ENCODE peak calls at places on chromosomes 13 and 19, in eight cellular contexts. P is left lobe of liver; V is hippocampal formation; O is GM10248; H is RWPE1; U is stimulated activated CD4-positive, alpha-beta T cell treated with anti-CD3 and anti-CD28 coated beads, Interleukin-4, amount 100 ng/mL, for 1 hour; S is non-pigmented ciliary epithelial cell; E is left ventricle myocardium inferior. F is an unnamed sample.

GRCh38 chr13:97274782-97275252 is 52.7 kb downstream of the MBNL2 start:
- DNase-seq in V (no peak), E (no peak), O (no peak), S (peak; percentile 53), U (no peak), H (peak; percentile 46), P (no peak), F (no peak)

GRCh38 chr13:30715837-30716236 is 19.5 kb upstream of the ALOX5AP start:
- DNase-seq in U (no peak), O (no peak), S (no peak), E (peak; percentile 76), V (no peak), H (no peak), P (no peak), F (no peak)

GRCh38 chr19:1690570-1691307 is 38.3 kb upstream of the TCF3 start:
- DNase-seq in O (peak; percentile 85), U (peak; percentile 52), S (no peak), V (no peak), E (no peak), P (no peak), H (peak; percentile 79), F (no peak)

GRCh38 chr19:48631254-48631653 is 5.9 kb downstream of the DBP start:
- DNase-seq in P (no peak), S (no peak), O (no peak), H (no peak), U (no peak), E (no peak), V (no peak), F (no peak)

GRCh38 chr13:33348366-33348765 is 62.8 kb upstream of the STARD13 start:
- DNase-seq in O (no peak), V (no peak), U (no peak), S (no peak), P (no peak), H (no peak), E (no peak), F (no peak)

GRCh38 chr19:39401549-39402416 is 4.9 kb upstream of the ZFP36 start:
- DNase-seq in U (peak; percentile 75), O (peak; percentile 67), V (no peak), S (no peak), H (no peak), E (no peak), P (peak; percentile 92), F (no peak)

GRCh38 chr19:48121909-48122371 is 11.3 kb upstream of the PLA2G4C start:
- DNase-seq in P (no peak), U (no peak), O (peak; percentile 81), V (no peak), E (no peak), H (peak; percentile 32), S (no peak), F (no peak)

GRCh38 chr19:56710437-56710836 is 38.9 kb upstream of the ZNF835 start:
- DNase-seq in O (no peak), S (no peak), E (no peak), H (no peak), U (no peak), P (no peak), V (no peak), F (no peak)

GRCh38 chr19:51735759-51736449 is 12.1 kb upstream of the HAS1 start:
- DNase-seq in O (no peak), H (no peak), P (no peak), E (peak; percentile 31), S (peak; percentile 76), V (no peak), U (no peak), F (no peak)

GRCh38 chr19:33472696-33473624 is 48.6 kb downstream of the PEPD start:
- DNase-seq in S (peak; percentile 99), E (no peak), V (no peak), P (peak; percentile 39), O (no peak), H (peak; percentile 83), U (no peak), F (no peak)

GRCh38 chr19:13610042-13610691 is 103.9 kb upstream of the CACNA1A start:
- DNase-seq in P (no peak), O (no peak), H (no peak), U (no peak), S (no peak), E (no peak), V (no peak), F (no peak)

GRCh38 chr13:66656050-66656449 is 574.1 kb downstream of the PCDH9 start:
- DNase-seq in E (no peak), P (no peak), S (no peak), O (no peak), H (no peak), U (no peak), V (no peak), F (no peak)

GRCh38 chr19:30228726-30229523 is 143.3 kb upstream of the ZNF536 start:
- DNase-seq in V (peak; percentile 23), S (no peak), E (no peak), P (no peak), H (no peak), U (no peak), O (no peak), F (peak; percentile 29)

GRCh38 chr13:101157261-101157660 is 259.0 kb downstream of the NALCN start:
- DNase-seq in E (no peak), O (no peak), S (no peak), P (no peak), H (no peak), U (no peak), V (no peak), F (no peak)

GRCh38 chr13:53848546-53848945 is 819.9 kb downstream of the OLFM4 start:
- DNase-seq in S (no peak), E (no peak), H (no peak), U (no peak), V (no peak), O (no peak), P (no peak), F (no peak)

GRCh38 chr19:33905937-33906577 is 109.4 kb downstream of the KCTD15 start:
- DNase-seq in H (peak; percentile 60), U (peak; percentile 10), V (no peak), S (no peak), E (peak; percentile 83), O (no peak), P (peak; percentile 87), F (no peak)

GRCh38 chr13:113636266-113636963 is 21.6 kb downstream of the ATP4B start:
- DNase-seq in S (no peak), V (no peak), O (no peak), P (no peak), E (peak; percentile 1), H (no peak), U (no peak), F (no peak)

GRCh38 chr19:30373593-30373992 is 1.4 kb downstream of the ZNF536 start:
- DNase-seq in V (peak; percentile 33), U (no peak), E (no peak), S (no peak), H (no peak), O (no peak), P (no peak), F (no peak)

GRCh38 chr19:55406869-55407624 is 541 bp downstream of the UBE2S start:
- DNase-seq in S (no peak), U (peak; percentile 36), O (peak; percentile 47), E (peak; percentile 34), H (peak; percentile 34), V (no peak), P (no peak), F (no peak)

GRCh38 chr19:3055741-3056453 is 6.4 kb downstream of the TLE5 start:
- DNase-seq in V (no peak), U (no peak), O (no peak), S (no peak), E (no peak), P (no peak), H (peak; percentile 91), F (no peak)

GRCh38 chr19:4430760-4431159 is 26.8 kb downstream of the UBXN6 start:
- DNase-seq in S (no peak), E (no peak), O (no peak), V (peak; percentile 41), H (no peak), U (no peak), P (no peak), F (peak; percentile 43)

GRCh38 chr13:47959468-47960088 is 41.5 kb downstream of the SUCLA2 start:
- DNase-seq in V (no peak), O (no peak), P (no peak), H (no peak), E (no peak), S (no peak), U (no peak), F (no peak)

GRCh38 chr13:72970956-72971355 is 87.8 kb upstream of the KLF5 start:
- DNase-seq in P (no peak), E (no peak), U (no peak), H (peak; percentile 20), S (peak; percentile 41), V (no peak), O (no peak), F (no peak)

GRCh38 chr19:56076413-56076998 is 44.6 kb downstream of the ZNF787 start:
- DNase-seq in P (peak; percentile 65), O (peak; percentile 43), S (no peak), H (peak; percentile 45), V (no peak), U (peak; percentile 32), E (no peak), F (no peak)

GRCh38 chr13:102846261-102847015 is 606 bp downstream of the ERCC5 start:
- DNase-seq in P (no peak), V (no peak), U (peak; percentile 41), S (no peak), O (peak; percentile 29), E (peak; percentile 25), H (peak; percentile 30), F (peak; percentile 57)

GRCh38 chr19:40673377-40673776 is 17.1 kb downstream of the NUMBL start:
- DNase-seq in U (no peak), V (no peak), O (no peak), H (no peak), S (no peak), E (no peak), P (no peak), F (no peak)

GRCh38 chr19:1252818-1253513 is 4.6 kb downstream of the MIDN start:
- DNase-seq in E (peak; percentile 91), S (no peak), H (peak; percentile 85), U (peak; percentile 69), V (peak; percentile 91), O (no peak), P (peak; percentile 82), F (peak; percentile 92)

GRCh38 chr13:75929074-75929473 is 292.9 kb downstream of the LMO7 start:
- DNase-seq in O (no peak), S (no peak), P (no peak), U (no peak), H (no peak), V (no peak), E (no peak), F (no peak)